ENCODE peak calls at places on chromosomes 5 and 9, in eight cellular contexts. O, I, X, K, H, S, V and J are unnamed samples.

GRCh38 chr5:83837261-83837894 is 116.7 kb upstream of the HAPLN1 start:
- DNase-seq in K (no peak), O (no peak), V (no peak), I (no peak), S (no peak), X (no peak), H (no peak), J (no peak)

GRCh38 chr5:113367586-113367985 is 67.2 kb downstream of the TSSK1B start:
- DNase-seq in O (no peak), X (no peak), K (no peak), S (no peak), H (no peak), I (no peak), V (no peak), J (no peak)

GRCh38 chr5:90709323-90710148 is 150.9 kb downstream of the ADGRV1 start:
- DNase-seq in H (peak; percentile 53), X (no peak), I (peak; percentile 50), S (peak; percentile 21), O (no peak), K (peak; percentile 22), V (no peak), J (no peak)

GRCh38 chr9:137502008-137502913 is 43.1 kb upstream of the NSMF start:
- DNase-seq in K (no peak), S (no peak), H (no peak), V (no peak), X (no peak), O (peak; percentile 44), I (no peak), J (no peak)

GRCh38 chr5:178357127-178357526 is 124.5 kb upstream of the PHYKPL start:
- DNase-seq in S (peak; percentile 54), K (no peak), X (no peak), I (peak; percentile 82), H (peak; percentile 23), O (no peak), V (peak; percentile 54), J (no peak)

GRCh38 chr9:16143947-16144890 is 591.4 kb downstream of the CCDC171 start:
- DNase-seq in I (no peak), O (no peak), S (no peak), X (no peak), V (no peak), H (peak; percentile 29), K (no peak), J (no peak)

GRCh38 chr5:102971693-102972293 is 148.1 kb downstream of the GIN1 start:
- DNase-seq in K (no peak), X (no peak), H (peak; percentile 8), I (no peak), O (no peak), S (no peak), V (no peak), J (no peak)

GRCh38 chr5:52692039-52692438 is 95.7 kb upstream of the ITGA1 start:
- DNase-seq in O (no peak), I (no peak), K (no peak), S (no peak), H (no peak), X (no peak), V (no peak), J (no peak)

GRCh38 chr5:132470596-132470995 is 20.0 kb downstream of the IRF1 start:
- DNase-seq in X (no peak), I (no peak), H (no peak), V (no peak), O (no peak), S (no peak), K (no peak), J (no peak)

GRCh38 chr9:127558581-127559246 is 53.4 kb upstream of the STXBP1 start:
- DNase-seq in S (peak; percentile 10), V (no peak), K (no peak), X (no peak), I (no peak), H (no peak), O (no peak), J (no peak)

GRCh38 chr9:131670247-131670681 is 69.6 kb downstream of the RAPGEF1 start:
- DNase-seq in S (peak; percentile 85), I (no peak), V (peak; percentile 69), H (no peak), O (no peak), X (no peak), K (no peak), J (no peak)

GRCh38 chr9:131668057-131668438 is 71.8 kb downstream of the RAPGEF1 start:
- DNase-seq in O (no peak), S (no peak), V (no peak), X (no peak), I (no peak), K (no peak), H (no peak), J (no peak)

GRCh38 chr9:131667576-131667975 is 72.3 kb downstream of the RAPGEF1 start:
- DNase-seq in V (no peak), S (no peak), I (no peak), X (no peak), K (no peak), H (peak; percentile 77), O (no peak), J (no peak)

GRCh38 chr9:131669234-131670172 is 70.4 kb downstream of the RAPGEF1 start:
- DNase-seq in O (no peak), K (no peak), V (no peak), H (no peak), I (no peak), X (no peak), S (no peak), J (no peak)

GRCh38 chr9:131668439-131669233 is 71.2 kb downstream of the RAPGEF1 start:
- DNase-seq in I (no peak), X (no peak), K (no peak), S (no peak), V (no peak), O (peak; percentile 74), H (peak; percentile 83), J (no peak)
- TF ChIP-seq CTCF in I (no peak), X (no peak), K (no peak), S (no peak), V (no peak), O (no peak), H (no peak), J (no peak)

DNA sequence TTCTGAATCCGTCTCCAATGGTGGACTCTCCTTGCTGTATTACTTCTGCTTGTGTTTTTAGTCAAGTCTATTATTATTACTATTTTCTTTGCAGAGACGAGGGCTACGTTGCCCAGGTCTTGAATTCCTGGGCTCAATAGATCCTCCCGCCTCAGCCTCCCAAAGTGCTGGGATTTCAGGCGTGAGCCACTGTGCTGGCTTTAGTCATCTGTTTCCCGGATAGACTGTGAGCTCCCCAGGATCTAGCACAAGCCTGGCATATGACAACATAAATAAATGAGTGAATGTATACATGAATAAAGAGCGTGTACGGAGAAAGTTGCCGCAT is 439 bp upstream of the DDX46 start:
- DNase-seq in S (no peak), V (no peak), O (no peak), H (peak; percentile 5), I (no peak), X (no peak), K (no peak), J (no peak)
- TF ChIP-seq CTCF in S (no peak), V (no peak), O (no peak), H (no peak), I (no peak), X (no peak), K (no peak), J (no peak)

DNA sequence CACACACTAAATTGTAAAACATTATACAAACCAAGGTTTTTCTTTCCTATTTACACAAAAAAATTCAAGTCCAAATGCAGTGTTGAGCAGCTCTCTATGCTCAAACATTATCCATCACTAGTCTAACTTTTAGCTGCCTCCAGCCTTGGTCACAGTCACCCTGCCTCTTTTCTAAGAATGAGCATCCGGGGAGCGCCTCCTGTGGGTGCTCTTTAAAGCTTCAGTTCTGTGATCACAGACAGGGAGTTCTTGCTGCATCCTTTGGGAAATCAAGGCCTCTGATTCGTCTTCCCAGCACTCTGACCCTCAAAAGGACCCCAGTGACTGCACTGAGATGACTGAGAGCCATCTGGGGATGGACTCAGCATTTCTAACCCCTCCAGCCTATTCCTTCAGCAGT is 289.6 kb downstream of the SEC61B start:
- DNase-seq in H (no peak), X (no peak), I (no peak), O (no peak), V (no peak), S (no peak), K (no peak), J (no peak)
- TF ChIP-seq CTCF in H (no peak), X (no peak), I (no peak), O (no peak), V (no peak), S (no peak), K (no peak), J (no peak)

GRCh38 chr5:116137544-116138378 is 52.9 kb downstream of the COMMD10 start:
- DNase-seq in I (peak; percentile 19), O (no peak), X (no peak), V (no peak), S (no peak), H (peak; percentile 52), K (peak; percentile 15), J (no peak)
- TF ChIP-seq CTCF in I (peak; percentile 88), O (peak; percentile 64), X (peak; percentile 91), V (peak; percentile 84), S (peak; percentile 82), H (peak; percentile 60), K (peak; percentile 76), J (no peak)

DNA sequence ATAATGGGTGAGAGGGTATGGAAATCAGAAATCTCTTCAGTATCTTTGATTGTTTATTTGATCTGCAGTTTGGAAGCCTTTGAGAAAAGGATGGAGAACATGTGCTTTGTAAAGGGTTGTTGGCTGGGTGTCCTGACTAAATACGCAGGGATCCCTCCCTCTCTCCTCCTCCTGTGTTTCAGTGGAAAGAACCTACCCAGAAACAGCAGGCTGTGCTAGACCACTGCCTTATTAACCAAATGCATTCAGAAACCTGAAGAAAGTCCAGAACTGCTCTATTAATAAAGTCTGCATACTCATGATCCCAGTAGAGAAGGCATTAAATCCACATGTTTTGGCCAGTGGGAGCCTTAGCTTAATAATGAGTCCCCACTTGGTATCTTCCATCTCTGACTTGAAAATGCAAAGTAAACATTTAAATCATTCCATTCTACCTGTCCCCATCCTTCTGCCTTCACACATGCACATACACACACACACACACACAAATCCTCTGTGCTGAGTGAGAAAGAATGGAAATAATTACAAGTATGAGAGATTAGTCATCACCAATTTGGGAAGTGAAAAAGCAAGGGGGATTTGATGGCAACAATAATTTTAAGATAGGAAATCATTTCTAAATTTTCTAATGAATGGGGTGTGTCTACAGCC is 10.0 kb upstream of the LECT2 start:
- DNase-seq in X (no peak), H (no peak), S (no peak), O (no peak), K (no peak), I (no peak), V (no peak), J (no peak)
- TF ChIP-seq CTCF in X (no peak), H (no peak), S (no peak), O (no peak), K (no peak), I (no peak), V (no peak), J (no peak)

DNA sequence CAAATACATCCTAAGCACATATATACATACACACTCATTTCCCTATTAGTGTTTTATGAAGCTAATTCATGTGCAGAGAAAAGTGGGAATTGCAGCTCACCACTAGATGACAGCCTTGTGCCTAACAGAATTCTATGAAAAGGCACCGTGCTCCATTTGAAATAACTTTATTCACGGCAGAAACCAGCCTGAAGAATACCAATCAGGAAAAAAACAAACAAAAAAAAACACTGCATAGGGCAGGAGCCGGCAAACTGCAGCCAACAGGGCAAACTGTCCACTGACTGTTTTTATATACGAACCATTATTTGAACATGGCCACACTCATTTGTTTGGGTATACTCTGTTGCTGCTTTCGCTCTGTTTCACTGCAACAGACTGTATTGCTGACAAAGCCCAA is 33.6 kb downstream of the ERMP1 start:
- DNase-seq in X (no peak), O (no peak), I (no peak), H (no peak), K (peak; percentile 4), V (no peak), S (no peak), J (no peak)
- TF ChIP-seq CTCF in X (peak; percentile 70), O (peak; percentile 66), I (peak; percentile 39), H (peak; percentile 23), K (peak; percentile 62), V (peak; percentile 38), S (peak; percentile 32), J (no peak)